ENCODE peak calls at places on chromosomes 4 and X, in ten cellular contexts. D is neural progenitor cell; I is mesendoderm; L is CD4-positive, alpha-beta memory T cell; U is astrocyte; G is IMR-90; W is aorta; X is effector memory CD4-positive, alpha-beta T cell; T is ascending aorta; M is CD8-positive, alpha-beta T cell. E is an unnamed sample. For H3K36me3 and H3K27me3, the result is how much of the 10 kb centered on the place peaks cover.

GRCh38 chr4:100008048-100008447 is 58.0 kb upstream of the H2AZ1 start:
- DNase-seq in D (no peak), I (no peak), L (no peak), U (peak), G (peak), W (no peak), X (no peak), T (no peak), M (no peak), E (no peak)

GRCh38 chr4:148376151-148376550 is 66.1 kb downstream of the NR3C2 start:
- DNase-seq in D (no peak), I (no peak), L (peak), U (peak), G (peak), W (no peak), X (no peak), T (no peak), M (peak), E (peak)

GRCh38 chr4:122827899-122828601 is 1.4 kb downstream of the FGF2 start:
- DNase-seq in D (peak), I (peak), L (peak), U (peak), G (peak), W (peak), X (peak), T (peak), M (no peak), E (peak)

GRCh38 chr4:114052227-114052626 is 72.8 kb upstream of the ARSJ start:
- DNase-seq in D (no peak), I (no peak), L (no peak), U (no peak), G (no peak), W (no peak), X (no peak), T (no peak), M (no peak), E (no peak)

GRCh38 chr4:69727924-69728323 is 32.5 kb downstream of the SULT1B1 start:
- DNase-seq in D (no peak), I (no peak), L (no peak), U (no peak), G (no peak), W (no peak), X (no peak), T (no peak), M (no peak), E (no peak)

GRCh38 chrX:154714925-154715324 is 36.0 kb downstream of the GAB3 start:
- DNase-seq in D (peak), I (peak), L (peak), U (no peak), G (peak), W (no peak), X (no peak), T (no peak), M (no peak), E (no peak)

GRCh38 chr4:155353923-155354540 is 22.7 kb downstream of the MAP9 start:
- DNase-seq in D (peak), I (peak), L (no peak), U (peak), G (peak), W (peak), X (no peak), T (peak), M (no peak), E (peak)

GRCh38 chr4:76920715-76921114 is 22.8 kb upstream of the SOWAHB start:
- DNase-seq in D (no peak), I (no peak), L (no peak), U (no peak), G (no peak), W (no peak), X (no peak), T (no peak), M (no peak), E (no peak)

GRCh38 chr4:106058919-106059318 is 163.6 kb downstream of the NPNT start:
- DNase-seq in D (no peak), I (no peak), L (no peak), U (peak), G (peak), W (no peak), X (no peak), T (no peak), M (no peak), E (no peak)

GRCh38 chr4:14771091-14771490 is 231.2 kb upstream of the CPEB2 start:
- DNase-seq in D (no peak), I (no peak), L (no peak), U (no peak), G (no peak), W (no peak), X (no peak), T (no peak), M (no peak), E (peak)

GRCh38 chrX:116204947-116205346 is 34.4 kb downstream of the AGTR2 start:
- DNase-seq in D (peak), I (peak), L (no peak), U (peak), G (no peak), W (no peak), X (no peak), T (no peak), M (no peak), E (no peak)

GRCh38 chr4:158192439-158193158 is 17.7 kb upstream of the TMEM144 start:
- DNase-seq in D (no peak), I (no peak), L (no peak), U (no peak), G (no peak), W (no peak), X (no peak), T (peak), M (no peak), E (no peak)

GRCh38 chr4:33425916-33426315 is 2705.7 kb downstream of the PCDH7 start:
- DNase-seq in D (no peak), I (no peak), L (no peak), U (no peak), G (no peak), W (no peak), X (no peak), T (no peak), M (no peak), E (no peak)

GRCh38 chr4:169253087-169253675 is 17.6 kb downstream of the SH3RF1 start:
- DNase-seq in D (no peak), I (no peak), L (no peak), U (peak), G (no peak), W (no peak), X (no peak), T (no peak), M (no peak), E (no peak)

GRCh38 chrX:134453631-134454030 is 6.3 kb upstream of the HPRT1 start:
- DNase-seq in D (no peak), I (peak), L (no peak), U (no peak), G (no peak), W (no peak), X (no peak), T (no peak), M (no peak), E (no peak)

GRCh38 chrX:154525606-154526490 is 9.8 kb upstream of the FAM3A start:
- DNase-seq in D (no peak), I (no peak), L (no peak), U (no peak), G (no peak), W (no peak), X (no peak), T (no peak), M (no peak), E (no peak)

GRCh38 chr4:127781303-127782024 is 658 bp upstream of the HSPA4L start:
- DNase-seq in D (no peak), I (no peak), L (peak), U (peak), G (peak), W (peak), X (no peak), T (peak), M (no peak), E (no peak)

GRCh38 chr4:151355155-151355554 is 29.8 kb upstream of the SH3D19 start:
- DNase-seq in D (no peak), I (no peak), L (no peak), U (no peak), G (no peak), W (no peak), X (no peak), T (no peak), M (no peak), E (no peak)

GRCh38 chr4:26020083-26020668 is 106.2 kb downstream of the SMIM20 start:
- DNase-seq in D (no peak), I (no peak), L (peak), U (peak), G (peak), W (no peak), X (no peak), T (peak), M (no peak), E (peak)

GRCh38 chrX:131812847-131813825 is 210.0 kb upstream of the STK26 start:
- DNase-seq in D (no peak), I (no peak), L (peak), U (peak), G (peak), W (peak), X (peak), T (peak), M (peak), E (no peak)

GRCh38 chr4:125432078-125432477 is 117.3 kb downstream of the FAT4 start:
- DNase-seq in D (peak), I (peak), L (no peak), U (peak), G (peak), W (no peak), X (no peak), T (no peak), M (no peak), E (no peak)

GRCh38 chr4:87011340-87012034 is 76.7 kb downstream of the AFF1 start:
- DNase-seq in D (no peak), I (peak), L (no peak), U (peak), G (peak), W (no peak), X (no peak), T (no peak), M (no peak), E (peak)

GRCh38 chr4:1600811-1601532 is 83.1 kb downstream of the FAM53A start:
- DNase-seq in D (no peak), I (no peak), L (no peak), U (no peak), G (no peak), W (peak), X (no peak), T (no peak), M (no peak), E (no peak)

GRCh38 chr4:120440730-120441129 is 374.1 kb upstream of the MAD2L1 start:
- DNase-seq in D (no peak), I (no peak), L (no peak), U (no peak), G (no peak), W (no peak), X (no peak), T (no peak), M (no peak), E (no peak)

GRCh38 chr4:120452006-120452405 is 385.4 kb upstream of the MAD2L1 start:
- DNase-seq in D (no peak), I (no peak), L (no peak), U (no peak), G (no peak), W (no peak), X (no peak), T (no peak), M (no peak), E (no peak)

GRCh38 chr4:120443111-120443510 is 376.5 kb upstream of the MAD2L1 start:
- DNase-seq in D (no peak), I (no peak), L (no peak), U (no peak), G (no peak), W (no peak), X (no peak), T (no peak), M (no peak), E (peak)

DNA sequence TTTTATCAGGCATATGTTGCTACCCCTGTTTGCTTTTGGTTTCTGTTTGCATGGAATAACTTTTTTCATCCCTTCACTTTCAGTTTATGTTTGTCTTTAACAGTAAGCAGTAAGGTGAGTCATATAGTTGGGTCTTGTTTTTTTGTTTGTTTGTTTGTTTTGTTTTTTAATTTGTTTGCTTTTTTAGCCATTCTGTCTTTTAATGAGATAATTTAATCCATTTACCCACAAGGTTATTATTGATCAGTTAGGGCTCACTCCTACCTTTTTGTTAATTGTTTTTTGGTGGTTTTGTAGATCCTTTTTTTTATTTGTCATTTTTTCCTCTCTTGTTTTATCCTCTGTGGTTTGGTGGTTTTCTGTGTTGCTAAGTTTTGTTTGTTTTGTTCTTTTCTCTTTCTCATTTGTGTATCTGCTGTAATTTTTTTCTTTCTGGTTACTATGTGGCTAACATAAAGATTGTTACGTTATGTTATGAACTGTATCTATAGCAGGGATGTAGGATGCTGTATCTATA is 379.5 kb upstream of the MAD2L1 start:
- DNase-seq in D (no peak), I (no peak), L (no peak), U (no peak), G (no peak), W (no peak), X (no peak), T (no peak), M (no peak), E (no peak)
- H3K4me3 ChIP-seq in D (no peak), I (no peak), L (no peak), U (no peak), G (no peak), W (no peak), X (no peak), T (no peak), M (no peak), E (no peak)

DNA sequence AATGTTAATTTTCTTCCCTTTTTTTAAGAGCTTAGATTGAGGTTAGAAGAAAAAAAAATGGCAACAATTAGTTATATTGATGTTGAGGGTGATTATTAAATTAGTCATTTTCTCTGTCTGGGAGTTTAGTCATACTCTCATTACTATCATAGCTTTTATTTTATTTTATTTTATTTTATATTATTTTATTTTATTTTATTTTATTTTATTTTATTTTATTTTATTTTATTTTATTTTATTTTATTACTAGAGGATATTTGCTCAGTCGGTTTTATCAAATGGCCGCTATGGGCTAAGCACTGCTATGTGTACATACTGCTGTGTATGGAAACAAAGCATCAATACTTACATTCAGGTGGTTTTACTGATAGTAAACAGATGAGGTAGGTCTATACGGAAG is 239.5 kb downstream of the RAPGEF2 start:
- DNase-seq in D (no peak), I (no peak), L (no peak), U (no peak), G (no peak), W (no peak), X (no peak), T (no peak), M (no peak), E (no peak)
- H3K36me3 ChIP-seq in D (under half), I (under half), L (under half), U (under half), G (under half), W (under half), X (under half), T (half or more), M (under half), E (under half)

DNA sequence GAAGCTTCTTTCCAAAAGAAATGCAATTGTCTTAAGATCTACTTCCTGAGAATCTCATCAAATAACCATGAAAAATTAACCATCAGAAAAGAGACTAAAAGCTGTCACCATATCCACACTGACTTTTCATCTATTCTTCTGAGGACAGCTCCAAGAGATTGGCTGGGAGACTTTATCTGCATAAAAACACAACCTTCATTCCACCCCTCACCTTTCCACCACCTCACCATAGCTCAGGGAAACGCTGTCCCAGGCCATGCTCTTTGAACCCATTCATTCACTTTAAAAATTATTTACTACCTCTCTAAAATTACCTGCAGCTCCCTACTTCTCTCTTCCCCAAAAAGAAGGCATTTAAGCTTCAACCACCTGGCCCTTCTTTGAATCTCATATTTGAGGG is 2.4 kb downstream of the FAM13A start:
- DNase-seq in D (no peak), I (no peak), L (no peak), U (no peak), G (no peak), W (no peak), X (no peak), T (no peak), M (no peak), E (no peak)
- H3K27me3 ChIP-seq in D (under half), I (under half), L (under half), U (under half), G (under half), W (under half), X (under half), T (under half), M (under half), E (under half)

GRCh38 chr4:110629780-110630500 is 7.1 kb upstream of the PITX2 start:
- DNase-seq in D (no peak), I (peak), L (no peak), U (no peak), G (no peak), W (no peak), X (no peak), T (no peak), M (no peak), E (no peak)

GRCh38 chr4:110632506-110633357 is 9.9 kb upstream of the PITX2 start:
- DNase-seq in D (peak), I (peak), L (no peak), U (no peak), G (no peak), W (peak), X (no peak), T (no peak), M (no peak), E (no peak)

GRCh38 chr4:110629214-110629754 is 6.4 kb upstream of the PITX2 start:
- DNase-seq in D (peak), I (peak), L (no peak), U (no peak), G (no peak), W (peak), X (no peak), T (no peak), M (no peak), E (no peak)

GRCh38 chr4:110631582-110632505 is 9.0 kb upstream of the PITX2 start:
- DNase-seq in D (peak), I (peak), L (no peak), U (peak), G (peak), W (peak), X (no peak), T (no peak), M (no peak), E (peak)

GRCh38 chr4:110630621-110631402 is 7.9 kb upstream of the PITX2 start:
- DNase-seq in D (peak), I (peak), L (no peak), U (no peak), G (no peak), W (peak), X (no peak), T (no peak), M (no peak), E (no peak)
- H3K4me3 ChIP-seq in D (peak), I (no peak), L (no peak), U (no peak), G (no peak), W (no peak), X (no peak), T (no peak), M (no peak), E (no peak)

DNA sequence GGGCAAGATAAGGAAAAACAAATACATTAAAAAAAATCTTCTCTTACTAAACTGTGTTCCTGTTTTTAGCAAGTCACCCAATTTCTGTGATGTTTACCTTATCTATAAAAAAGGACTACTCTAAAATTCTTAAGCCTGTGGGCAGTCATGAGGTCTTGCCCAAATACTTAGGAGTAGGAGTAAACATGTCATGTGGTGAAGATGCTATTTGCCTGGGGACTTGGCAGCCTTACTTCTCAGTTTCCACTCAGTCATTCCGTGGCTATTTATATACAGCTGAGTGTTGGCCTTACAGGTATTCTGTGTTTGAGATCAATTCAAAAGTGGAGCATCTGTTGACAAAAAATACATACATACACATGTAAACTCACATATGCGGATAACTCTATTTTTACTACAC is 89.9 kb upstream of the TLR2 start:
- DNase-seq in D (no peak), I (peak), L (no peak), U (peak), G (peak), W (no peak), X (no peak), T (no peak), M (no peak), E (no peak)
- H3K36me3 ChIP-seq in D (under half), I (under half), L (half or more), U (under half), G (under half), W (under half), X (half or more), T (under half), M (half or more), E (under half)